ENCODE peak calls at places on chromosome 5, in six cellular contexts. K is adipocyte; X is T-helper 1 cell; G is left cardiac atrium; L is CD4-positive, alpha-beta memory T cell; E is sigmoid colon. T is an unnamed sample.

GRCh38 chr5:176157656-176158055 is 80.6 kb upstream of the SIMC1 start:
- DNase-seq in L (no peak), X (no peak), K (no peak), G (no peak), E (no peak), T (peak; percentile 73)

GRCh38 chr5:11814373-11814772 is 89.9 kb downstream of the CTNND2 start:
- DNase-seq in L (no peak), X (no peak), G (no peak), K (no peak), E (no peak), T (no peak)

GRCh38 chr5:139649082-139649991 is 1.2 kb downstream of the CXXC5 start:
- DNase-seq in K (peak; percentile 62), G (peak; percentile 45), E (peak; percentile 69), L (no peak), X (no peak), T (no peak)

GRCh38 chr5:180495292-180495691 is 1.1 kb downstream of the CNOT6 start:
- DNase-seq in K (peak; percentile 15), G (no peak), E (no peak), X (no peak), L (no peak), T (no peak)

GRCh38 chr5:102971693-102972293 is 148.1 kb downstream of the GIN1 start:
- DNase-seq in K (peak; percentile 82), E (no peak), X (no peak), G (no peak), L (no peak), T (peak; percentile 8)

GRCh38 chr5:176901260-176902101 is 2.3 kb upstream of the HK3 start:
- DNase-seq in E (peak; percentile 43), X (no peak), G (no peak), K (no peak), L (no peak), T (peak; percentile 38)

GRCh38 chr5:177362871-177363507 is 5.3 kb downstream of the RGS14 start:
- DNase-seq in E (peak; percentile 69), G (peak; percentile 65), L (peak; percentile 61), K (peak; percentile 73), X (peak; percentile 69), T (peak; percentile 67)

GRCh38 chr5:2383678-2384025 is 367.8 kb downstream of the IRX2 start:
- DNase-seq in X (no peak), E (no peak), K (no peak), G (no peak), L (no peak), T (no peak)

GRCh38 chr5:65066385-65066784 is 297.7 kb downstream of the CWC27 start:
- DNase-seq in K (no peak), X (no peak), E (no peak), G (no peak), L (no peak), T (no peak)

GRCh38 chr5:176508603-176509002 is 28.6 kb downstream of the RNF44 start:
- DNase-seq in E (no peak), K (no peak), X (no peak), G (no peak), L (no peak), T (no peak)

GRCh38 chr5:32589431-32589830 is 4.1 kb downstream of the SUB1 start:
- DNase-seq in L (no peak), G (no peak), X (no peak), E (no peak), K (no peak), T (no peak)

GRCh38 chr5:138391859-138392386 is 39.4 kb downstream of the KDM3B start:
- DNase-seq in X (no peak), G (no peak), E (no peak), L (no peak), K (no peak), T (peak; percentile 28)

GRCh38 chr5:94153736-94154450 is 412.5 kb upstream of the POU5F2 start:
- DNase-seq in L (no peak), G (no peak), K (peak; percentile 14), X (no peak), E (no peak), T (no peak)

GRCh38 chr5:101997235-101997634 is 298.8 kb downstream of the SLCO4C1 start:
- DNase-seq in E (no peak), G (no peak), L (no peak), K (no peak), X (no peak), T (no peak)

GRCh38 chr5:60851681-60852080 is 7.6 kb upstream of the ELOVL7 start:
- DNase-seq in E (no peak), X (no peak), L (no peak), G (no peak), K (no peak), T (peak; percentile 20)

GRCh38 chr5:168132186-168132585 is 159.3 kb upstream of the WWC1 start:
- DNase-seq in E (no peak), K (peak; percentile 38), X (no peak), G (no peak), L (no peak), T (peak; percentile 16)

GRCh38 chr5:139445325-139446170 is 6.2 kb upstream of the DNAJC18 start:
- DNase-seq in G (no peak), X (no peak), K (peak; percentile 70), E (no peak), L (no peak), T (peak; percentile 90)

GRCh38 chr5:69046375-69046957 is 47.3 kb upstream of the SLC30A5 start:
- DNase-seq in L (no peak), G (no peak), X (no peak), K (peak; percentile 16), E (no peak), T (no peak)

GRCh38 chr5:78953092-78953800 is 31.9 kb downstream of the ARSB start:
- DNase-seq in E (no peak), K (peak; percentile 56), X (no peak), G (no peak), L (no peak), T (peak; percentile 69)

GRCh38 chr5:174282391-174282790 is 236.9 kb downstream of the NSG2 start:
- DNase-seq in E (no peak), G (no peak), K (no peak), X (no peak), L (no peak), T (no peak)

T was measured in foreskin keratinocyte.